ENCODE peak calls at places on chromosomes 13 and 19, in nine cellular contexts. L is amygdala; Q is activated CD4-positive, CD25-positive, alpha-beta regulatory T cell treated with anti-CD3 and anti-CD28 coated beads, Interleukin-2, amount 50 U/mL, for 16 hours; Y is activated naive CD4-positive, alpha-beta T cell treated with anti-CD3 and anti-CD28 coated beads for 36 hours; X is COR-L47; N is left cardiac atrium; B is GM12865; S is midbrain; C is ACHN. W is an unnamed sample.
A peak's percentile ranks its signal among the peaks of the same experiment; 100 is the strongest.

GRCh38 chr19:43148233-43148632 is 38.1 kb downstream of the PSG5 start:
- DNase-seq in L (no peak), Q (no peak), S (no peak), B (no peak), C (no peak), N (no peak), X (no peak), Y (no peak), W (no peak)

GRCh38 chr13:43990021-43990420 is 110.3 kb downstream of the LACC1 start:
- DNase-seq in C (no peak), Q (no peak), Y (no peak), B (no peak), N (no peak), S (no peak), L (no peak), X (no peak), W (no peak)

GRCh38 chr13:50228527-50228926 is 213.3 kb downstream of the KCNRG start:
- DNase-seq in Q (no peak), X (no peak), C (no peak), B (no peak), Y (no peak), S (no peak), L (no peak), N (no peak), W (no peak)

GRCh38 chr13:96810104-96810503 is 184.2 kb downstream of the OXGR1 start:
- DNase-seq in Q (no peak), B (no peak), L (no peak), Y (no peak), C (no peak), X (no peak), S (no peak), N (no peak), W (no peak)

GRCh38 chr13:104683789-104684188 is 1617.6 kb upstream of the SLC10A2 start:
- DNase-seq in Y (no peak), S (no peak), N (no peak), X (no peak), Q (no peak), C (peak; percentile 3), B (no peak), L (no peak), W (no peak)

GRCh38 chr13:44969858-44970484 is 19.3 kb downstream of the NUFIP1 start:
- DNase-seq in Q (no peak), C (peak; percentile 67), N (no peak), L (no peak), Y (no peak), X (peak; percentile 57), S (peak; percentile 80), B (peak; percentile 19), W (no peak)

GRCh38 chr13:73715114-73715909 is 418.9 kb downstream of the KLF12 start:
- DNase-seq in Q (peak; percentile 50), C (no peak), B (peak; percentile 67), N (no peak), S (no peak), X (no peak), Y (peak; percentile 76), L (no peak), W (peak; percentile 34)

GRCh38 chr19:801861-802496 is 4.7 kb downstream of the PTBP1 start:
- DNase-seq in S (no peak), Q (no peak), X (no peak), L (no peak), Y (no peak), C (no peak), B (no peak), N (peak; percentile 66), W (no peak)

GRCh38 chr19:15195987-15196682 is 4.7 kb downstream of the NOTCH3 start:
- DNase-seq in Y (peak; percentile 37), X (peak; percentile 67), S (no peak), B (no peak), C (no peak), L (no peak), Q (no peak), N (no peak), W (no peak)

GRCh38 chr13:43285891-43286602 is 262.7 kb downstream of the DNAJC15 start:
- DNase-seq in B (no peak), C (peak; percentile 59), Y (no peak), X (peak; percentile 94), S (no peak), L (no peak), Q (no peak), N (no peak), W (no peak)

GRCh38 chr13:47623862-47624261 is 377.2 kb downstream of the SUCLA2 start:
- DNase-seq in L (no peak), Q (no peak), C (no peak), Y (no peak), S (no peak), B (no peak), N (no peak), X (no peak), W (no peak)

GRCh38 chr19:492091-492531 is 4.2 kb upstream of the MADCAM1 start:
- DNase-seq in Y (peak; percentile 45), X (no peak), N (peak; percentile 21), C (no peak), S (no peak), L (no peak), Q (no peak), B (no peak), W (peak; percentile 24)

GRCh38 chr19:38667552-38668205 is 20.2 kb downstream of the ACTN4 start:
- DNase-seq in S (no peak), B (no peak), N (no peak), Q (no peak), Y (no peak), L (no peak), C (no peak), X (no peak), W (no peak)

GRCh38 chr13:77460195-77460594 is 75.3 kb upstream of the SCEL start:
- DNase-seq in S (no peak), L (no peak), Y (no peak), X (no peak), B (peak; percentile 28), C (no peak), Q (no peak), N (peak; percentile 61), W (no peak)

GRCh38 chr19:16124953-16125352 is 13.3 kb downstream of the RAB8A start:
- DNase-seq in S (no peak), B (no peak), Q (no peak), N (no peak), C (no peak), L (no peak), Y (no peak), X (no peak), W (no peak)

GRCh38 chr19:8640402-8641004 is 10.1 kb downstream of the NFILZ start:
- DNase-seq in Q (no peak), Y (no peak), C (no peak), B (no peak), N (peak; percentile 43), X (no peak), L (no peak), S (no peak), W (peak; percentile 30)

W was measured in T-cell.